ENCODE peak calls at places on chromosomes 5 and 9, in ten cellular contexts. One of them, this sample, is unnamed.
A peak's percentile ranks its signal among the peaks of the same experiment; 100 is the strongest.

GRCh38 chr5:58183078-58183885 is 276.6 kb downstream of the PLK2 start:
- DNase-seq in CD8-positive, alpha-beta memory T cell: no peak
- DNase-seq in effector memory CD8-positive, alpha-beta T cell: no peak
- DNase-seq in germinal center: no peak
- DNase-seq in T-helper 9 cell: no peak
- DNase-seq in MCF 10A: no peak
- DNase-seq in colonic mucosa: no peak
- DNase-seq in IMR-90: no peak
- DNase-seq in fibroblast of the conjunctiva: no peak
- DNase-seq in NCI-H82: no peak
- DNase-seq in this sample: no peak

GRCh38 chr5:32297181-32298055 is 15.3 kb downstream of the MTMR12 start:
- DNase-seq in CD8-positive, alpha-beta memory T cell: no peak
- DNase-seq in effector memory CD8-positive, alpha-beta T cell: no peak
- DNase-seq in germinal center: no peak
- DNase-seq in T-helper 9 cell: no peak
- DNase-seq in MCF 10A: no peak
- DNase-seq in colonic mucosa: peak; percentile 43
- DNase-seq in IMR-90: peak; percentile 19
- DNase-seq in fibroblast of the conjunctiva: no peak
- DNase-seq in NCI-H82: no peak
- DNase-seq in this sample: no peak

GRCh38 chr5:132419517-132420468 is 50.3 kb downstream of the SLC22A5 start:
- DNase-seq in CD8-positive, alpha-beta memory T cell: peak; percentile 59
- DNase-seq in effector memory CD8-positive, alpha-beta T cell: peak; percentile 54
- DNase-seq in germinal center: peak; percentile 78
- DNase-seq in T-helper 9 cell: peak; percentile 53
- DNase-seq in MCF 10A: peak; percentile 87
- DNase-seq in colonic mucosa: peak; percentile 79
- DNase-seq in IMR-90: peak; percentile 72
- DNase-seq in fibroblast of the conjunctiva: peak; percentile 58
- DNase-seq in NCI-H82: peak; percentile 76
- DNase-seq in this sample: peak; percentile 66

GRCh38 chr9:107425110-107426025 is 64.2 kb downstream of the KLF4 start:
- DNase-seq in CD8-positive, alpha-beta memory T cell: peak; percentile 1
- DNase-seq in effector memory CD8-positive, alpha-beta T cell: peak; percentile 9
- DNase-seq in germinal center: peak; percentile 45
- DNase-seq in T-helper 9 cell: peak; percentile 21
- DNase-seq in MCF 10A: peak; percentile 66
- DNase-seq in colonic mucosa: peak; percentile 75
- DNase-seq in IMR-90: peak; percentile 19
- DNase-seq in fibroblast of the conjunctiva: peak; percentile 77
- DNase-seq in NCI-H82: no peak
- DNase-seq in this sample: peak; percentile 47

GRCh38 chr5:84384604-84385575 is at the start of gene EDIL3:
- DNase-seq in CD8-positive, alpha-beta memory T cell: no peak
- DNase-seq in effector memory CD8-positive, alpha-beta T cell: no peak
- DNase-seq in germinal center: no peak
- DNase-seq in T-helper 9 cell: no peak
- DNase-seq in MCF 10A: no peak
- DNase-seq in colonic mucosa: peak; percentile 64
- DNase-seq in IMR-90: peak; percentile 59
- DNase-seq in fibroblast of the conjunctiva: no peak
- DNase-seq in NCI-H82: peak; percentile 77
- DNase-seq in this sample: no peak

GRCh38 chr5:1772634-1773033 is 27.0 kb downstream of the MRPL36 start:
- DNase-seq in CD8-positive, alpha-beta memory T cell: no peak
- DNase-seq in effector memory CD8-positive, alpha-beta T cell: no peak
- DNase-seq in germinal center: no peak
- DNase-seq in T-helper 9 cell: no peak
- DNase-seq in MCF 10A: peak; percentile 60
- DNase-seq in colonic mucosa: no peak
- DNase-seq in IMR-90: peak; percentile 66
- DNase-seq in fibroblast of the conjunctiva: no peak
- DNase-seq in NCI-H82: peak; percentile 40
- DNase-seq in this sample: no peak

GRCh38 chr5:69042915-69043795 is 50.7 kb upstream of the SLC30A5 start:
- DNase-seq in CD8-positive, alpha-beta memory T cell: peak; percentile 84
- DNase-seq in effector memory CD8-positive, alpha-beta T cell: peak; percentile 80
- DNase-seq in germinal center: peak; percentile 75
- DNase-seq in T-helper 9 cell: peak; percentile 76
- DNase-seq in MCF 10A: peak; percentile 92
- DNase-seq in colonic mucosa: peak; percentile 84
- DNase-seq in IMR-90: peak; percentile 93
- DNase-seq in fibroblast of the conjunctiva: peak; percentile 96
- DNase-seq in NCI-H82: peak; percentile 68
- DNase-seq in this sample: peak; percentile 61

GRCh38 chr5:102617857-102618187 is 119.0 kb upstream of the SLCO6A1 start:
- DNase-seq in CD8-positive, alpha-beta memory T cell: no peak
- DNase-seq in effector memory CD8-positive, alpha-beta T cell: no peak
- DNase-seq in germinal center: no peak
- DNase-seq in T-helper 9 cell: no peak
- DNase-seq in MCF 10A: no peak
- DNase-seq in colonic mucosa: peak; percentile 23
- DNase-seq in IMR-90: no peak
- DNase-seq in fibroblast of the conjunctiva: no peak
- DNase-seq in NCI-H82: no peak
- DNase-seq in this sample: no peak

GRCh38 chr5:77080905-77081304 is 6.2 kb downstream of the ZBED3 start:
- DNase-seq in CD8-positive, alpha-beta memory T cell: no peak
- DNase-seq in effector memory CD8-positive, alpha-beta T cell: no peak
- DNase-seq in germinal center: no peak
- DNase-seq in T-helper 9 cell: no peak
- DNase-seq in MCF 10A: no peak
- DNase-seq in colonic mucosa: no peak
- DNase-seq in IMR-90: no peak
- DNase-seq in fibroblast of the conjunctiva: no peak
- DNase-seq in NCI-H82: no peak
- DNase-seq in this sample: no peak

GRCh38 chr5:122492675-122493074 is 180.6 kb downstream of the SNCAIP start:
- DNase-seq in CD8-positive, alpha-beta memory T cell: no peak
- DNase-seq in effector memory CD8-positive, alpha-beta T cell: no peak
- DNase-seq in germinal center: no peak
- DNase-seq in T-helper 9 cell: no peak
- DNase-seq in MCF 10A: peak; percentile 73
- DNase-seq in colonic mucosa: no peak
- DNase-seq in IMR-90: no peak
- DNase-seq in fibroblast of the conjunctiva: no peak
- DNase-seq in NCI-H82: peak; percentile 60
- DNase-seq in this sample: no peak

GRCh38 chr5:106374956-106375355 is 1295.8 kb downstream of the EFNA5 start:
- DNase-seq in CD8-positive, alpha-beta memory T cell: no peak
- DNase-seq in effector memory CD8-positive, alpha-beta T cell: no peak
- DNase-seq in germinal center: no peak
- DNase-seq in T-helper 9 cell: no peak
- DNase-seq in MCF 10A: no peak
- DNase-seq in colonic mucosa: no peak
- DNase-seq in IMR-90: no peak
- DNase-seq in fibroblast of the conjunctiva: no peak
- DNase-seq in NCI-H82: no peak
- DNase-seq in this sample: no peak

GRCh38 chr9:133184971-133185370 is 21.3 kb upstream of the GBGT1 start:
- DNase-seq in CD8-positive, alpha-beta memory T cell: peak; percentile 45
- DNase-seq in effector memory CD8-positive, alpha-beta T cell: peak; percentile 32
- DNase-seq in germinal center: peak; percentile 48
- DNase-seq in T-helper 9 cell: no peak
- DNase-seq in MCF 10A: peak; percentile 77
- DNase-seq in colonic mucosa: peak; percentile 55
- DNase-seq in IMR-90: peak; percentile 62
- DNase-seq in fibroblast of the conjunctiva: peak; percentile 52
- DNase-seq in NCI-H82: peak; percentile 49
- DNase-seq in this sample: peak; percentile 43

GRCh38 chr9:126564716-126565115 is 49.0 kb upstream of the LMX1B start:
- DNase-seq in CD8-positive, alpha-beta memory T cell: no peak
- DNase-seq in effector memory CD8-positive, alpha-beta T cell: no peak
- DNase-seq in germinal center: no peak
- DNase-seq in T-helper 9 cell: no peak
- DNase-seq in MCF 10A: no peak
- DNase-seq in colonic mucosa: no peak
- DNase-seq in IMR-90: no peak
- DNase-seq in fibroblast of the conjunctiva: no peak
- DNase-seq in NCI-H82: peak; percentile 34
- DNase-seq in this sample: no peak

This sample was measured in natural killer cell.